ENCODE peak calls at places on chromosomes 1 and 21, in five cellular contexts. N, O, G, D and Z are unnamed samples.
A peak's percentile ranks its signal among the peaks of the same experiment; 100 is the strongest.

GRCh38 chr1:6249732-6250689 is 6.0 kb downstream of the HES3 start:
- DNase-seq in N (no peak), O (peak; percentile 23), G (peak; percentile 37), D (no peak), Z (no peak)

GRCh38 chr1:214280386-214281029 is 451 bp upstream of the SMYD2 start:
- DNase-seq in N (no peak), O (peak; percentile 31), G (peak; percentile 29), D (peak; percentile 43), Z (peak; percentile 39)

GRCh38 chr1:179287456-179287855 is 6.1 kb upstream of the SOAT1 start:
- DNase-seq in N (no peak), O (no peak), G (no peak), D (no peak), Z (no peak)

GRCh38 chr1:107622975-107623374 is 342.0 kb downstream of the VAV3 start:
- DNase-seq in N (no peak), O (no peak), G (no peak), D (peak; percentile 56), Z (no peak)

GRCh38 chr1:37858931-37859506 is 373 bp downstream of the MTF1 start:
- DNase-seq in N (no peak), O (no peak), G (no peak), D (peak; percentile 33), Z (no peak)

GRCh38 chr1:153563991-153564390 is 1.7 kb downstream of the S100A2 start:
- DNase-seq in N (no peak), O (no peak), G (no peak), D (no peak), Z (peak; percentile 37)

GRCh38 chr1:235783148-235783776 is 83.4 kb downstream of the LYST start:
- DNase-seq in N (no peak), O (no peak), G (no peak), D (peak; percentile 66), Z (no peak)

GRCh38 chr21:39051561-39051949 is 131.7 kb downstream of the PSMG1 start:
- DNase-seq in N (no peak), O (no peak), G (no peak), D (peak; percentile 87), Z (no peak)

GRCh38 chr1:183711691-183712401 is 58.7 kb upstream of the APOBEC4 start:
- DNase-seq in N (no peak), O (no peak), G (no peak), D (peak; percentile 76), Z (no peak)

GRCh38 chr1:209095627-209096595 is 487.6 kb upstream of the CAMK1G start:
- DNase-seq in N (no peak), O (no peak), G (no peak), D (peak; percentile 38), Z (no peak)

DNA sequence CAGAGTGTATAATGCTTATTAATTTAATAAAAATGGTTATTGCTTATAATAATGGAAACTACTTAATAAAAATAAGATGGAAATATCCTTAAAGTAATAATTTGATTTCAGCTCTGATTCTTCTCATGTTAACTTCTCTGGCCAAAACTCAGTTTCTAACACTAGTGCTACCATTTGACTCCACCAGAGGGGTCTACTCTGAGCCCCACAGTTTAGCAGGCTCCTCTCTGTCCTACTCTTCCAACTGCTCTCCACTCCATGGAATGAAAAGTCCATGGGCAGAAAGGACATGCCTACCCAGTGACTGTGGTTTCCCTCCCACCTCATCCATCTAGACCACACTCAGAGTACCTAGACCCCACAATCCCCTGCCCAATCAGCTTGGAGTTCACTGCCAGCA is 489.1 kb upstream of the CAMK1G start:
- DNase-seq in N (no peak), O (no peak), G (no peak), D (no peak), Z (no peak)
- TF ChIP-seq CTCF in N (peak; percentile 47), O (no peak), G (no peak), D (no peak), Z (peak; percentile 30)

GRCh38 chr1:168221275-168221674 is 4.5 kb upstream of the SFT2D2 start:
- DNase-seq in N (no peak), O (no peak), G (no peak), D (no peak), Z (no peak)
- TF ChIP-seq CTCF in N (no peak), O (no peak), G (no peak), D (no peak), Z (no peak)

GRCh38 chr1:229834230-229834629 is 208.2 kb downstream of the URB2 start:
- DNase-seq in N (no peak), O (no peak), G (no peak), D (no peak), Z (no peak)

GRCh38 chr1:229825042-229825441 is 199.0 kb downstream of the URB2 start:
- DNase-seq in N (no peak), O (no peak), G (no peak), D (no peak), Z (no peak)

GRCh38 chr1:229832695-229833094 is 206.6 kb downstream of the URB2 start:
- DNase-seq in N (no peak), O (no peak), G (no peak), D (no peak), Z (no peak)

DNA sequence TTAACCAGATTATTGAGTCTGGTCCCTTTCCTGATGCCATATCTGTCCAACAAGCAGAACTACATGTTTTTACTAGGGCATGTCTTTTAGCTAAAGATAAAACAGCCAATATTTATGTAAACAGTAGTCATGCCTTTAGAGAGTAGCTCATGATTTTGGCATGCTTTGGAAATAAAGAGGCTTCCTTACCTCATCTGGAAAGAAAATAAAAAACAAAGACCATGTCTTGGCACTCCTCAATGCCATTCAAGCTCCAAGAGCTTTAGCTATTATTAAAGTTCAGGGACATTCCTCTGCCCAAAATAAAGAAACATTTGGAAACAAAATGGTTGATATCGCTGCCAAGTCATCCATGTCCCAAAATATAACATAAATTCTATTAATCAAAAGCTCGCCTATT is 202.4 kb downstream of the URB2 start:
- DNase-seq in N (no peak), O (no peak), G (no peak), D (no peak), Z (no peak)
- TF ChIP-seq CTCF in N (no peak), O (no peak), G (no peak), D (no peak), Z (no peak)

DNA sequence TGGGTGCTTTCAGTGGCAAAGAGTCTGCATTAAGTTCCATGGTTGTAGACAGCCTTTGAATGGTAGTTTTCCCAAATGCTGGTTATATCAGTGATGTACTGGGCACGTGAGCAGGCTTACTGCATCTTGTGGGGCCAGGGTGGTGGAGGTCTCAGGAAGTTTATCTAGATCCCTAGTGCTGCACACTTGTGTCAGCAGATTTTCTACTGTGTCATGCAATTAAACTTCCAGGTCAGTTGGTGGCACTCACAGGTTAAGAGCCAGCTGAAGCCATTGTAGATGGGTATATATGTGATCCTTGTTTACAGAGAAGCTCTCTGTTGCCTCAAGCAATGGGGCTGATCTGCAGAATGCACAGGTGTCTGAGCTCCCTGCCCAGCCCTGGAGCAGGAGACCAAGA is 33.0 kb downstream of the FOXJ3 start:
- DNase-seq in N (no peak), O (no peak), G (no peak), D (no peak), Z (no peak)
- TF ChIP-seq CTCF in N (no peak), O (no peak), G (no peak), D (no peak), Z (no peak)